ENCODE peak calls at places on chromosome 6, in eight cellular contexts. One of them, this sample, is unnamed.

GRCh38 chr6:15556711-15557110 is 106.1 kb downstream of the DTNBP1 start:
- DNase-seq in GM23338: no peak
- DNase-seq in AG09309: no peak
- DNase-seq in cardiac muscle cell: no peak
- DNase-seq in mammary epithelial cell: no peak
- DNase-seq in stimulated activated naive CD4-positive, alpha-beta T cell: no peak
- DNase-seq in GM23248: no peak
- DNase-seq in activated T-cell treated with anti-CD3 and anti-CD28 coated beads, Interleukin-2, amount 50 U/mL, for 72 hours: no peak
- DNase-seq in this sample: no peak

GRCh38 chr6:169979873-169980440 is 228.5 kb downstream of the ERMARD start:
- DNase-seq in GM23338: no peak
- DNase-seq in AG09309: no peak
- DNase-seq in cardiac muscle cell: no peak
- DNase-seq in mammary epithelial cell: no peak
- DNase-seq in stimulated activated naive CD4-positive, alpha-beta T cell: no peak
- DNase-seq in GM23248: no peak
- DNase-seq in activated T-cell treated with anti-CD3 and anti-CD28 coated beads, Interleukin-2, amount 50 U/mL, for 72 hours: no peak
- DNase-seq in this sample: no peak

GRCh38 chr6:116145786-116146675 is 20.1 kb upstream of the COL10A1 start:
- DNase-seq in GM23338: no peak
- DNase-seq in AG09309: no peak
- DNase-seq in cardiac muscle cell: no peak
- DNase-seq in mammary epithelial cell: no peak
- DNase-seq in stimulated activated naive CD4-positive, alpha-beta T cell: no peak
- DNase-seq in GM23248: no peak
- DNase-seq in activated T-cell treated with anti-CD3 and anti-CD28 coated beads, Interleukin-2, amount 50 U/mL, for 72 hours: no peak
- DNase-seq in this sample: no peak

GRCh38 chr6:1821188-1822183 is 211.8 kb downstream of the FOXC1 start:
- DNase-seq in GM23338: no peak
- DNase-seq in AG09309: peak
- DNase-seq in cardiac muscle cell: no peak
- DNase-seq in mammary epithelial cell: no peak
- DNase-seq in stimulated activated naive CD4-positive, alpha-beta T cell: no peak
- DNase-seq in GM23248: peak
- DNase-seq in activated T-cell treated with anti-CD3 and anti-CD28 coated beads, Interleukin-2, amount 50 U/mL, for 72 hours: no peak
- DNase-seq in this sample: peak

GRCh38 chr6:111523484-111524166 is 40.6 kb upstream of the REV3L start:
- DNase-seq in GM23338: peak
- DNase-seq in AG09309: no peak
- DNase-seq in cardiac muscle cell: no peak
- DNase-seq in mammary epithelial cell: no peak
- DNase-seq in stimulated activated naive CD4-positive, alpha-beta T cell: no peak
- DNase-seq in GM23248: no peak
- DNase-seq in activated T-cell treated with anti-CD3 and anti-CD28 coated beads, Interleukin-2, amount 50 U/mL, for 72 hours: no peak
- DNase-seq in this sample: no peak

GRCh38 chr6:24228681-24229255 is 102.8 kb downstream of the NRSN1 start:
- DNase-seq in GM23338: no peak
- DNase-seq in AG09309: no peak
- DNase-seq in cardiac muscle cell: no peak
- DNase-seq in mammary epithelial cell: peak
- DNase-seq in stimulated activated naive CD4-positive, alpha-beta T cell: no peak
- DNase-seq in GM23248: peak
- DNase-seq in activated T-cell treated with anti-CD3 and anti-CD28 coated beads, Interleukin-2, amount 50 U/mL, for 72 hours: peak
- DNase-seq in this sample: peak

GRCh38 chr6:129490551-129491245 is 219.3 kb downstream of the ARHGAP18 start:
- DNase-seq in GM23338: peak
- DNase-seq in AG09309: peak
- DNase-seq in cardiac muscle cell: no peak
- DNase-seq in mammary epithelial cell: peak
- DNase-seq in stimulated activated naive CD4-positive, alpha-beta T cell: peak
- DNase-seq in GM23248: peak
- DNase-seq in activated T-cell treated with anti-CD3 and anti-CD28 coated beads, Interleukin-2, amount 50 U/mL, for 72 hours: peak
- DNase-seq in this sample: peak

GRCh38 chr6:2641044-2641673 is 109.6 kb downstream of the MYLK4 start:
- DNase-seq in GM23338: no peak
- DNase-seq in AG09309: no peak
- DNase-seq in cardiac muscle cell: no peak
- DNase-seq in mammary epithelial cell: no peak
- DNase-seq in stimulated activated naive CD4-positive, alpha-beta T cell: no peak
- DNase-seq in GM23248: no peak
- DNase-seq in activated T-cell treated with anti-CD3 and anti-CD28 coated beads, Interleukin-2, amount 50 U/mL, for 72 hours: no peak
- DNase-seq in this sample: no peak

GRCh38 chr6:118551063-118551672 is 3.1 kb downstream of the PLN start:
- DNase-seq in GM23338: peak
- DNase-seq in AG09309: peak
- DNase-seq in cardiac muscle cell: peak
- DNase-seq in mammary epithelial cell: peak
- DNase-seq in stimulated activated naive CD4-positive, alpha-beta T cell: peak
- DNase-seq in GM23248: peak
- DNase-seq in activated T-cell treated with anti-CD3 and anti-CD28 coated beads, Interleukin-2, amount 50 U/mL, for 72 hours: peak
- DNase-seq in this sample: peak

GRCh38 chr6:77678048-77678447 is 25.2 kb downstream of the MEI4 start:
- DNase-seq in GM23338: no peak
- DNase-seq in AG09309: no peak
- DNase-seq in cardiac muscle cell: no peak
- DNase-seq in mammary epithelial cell: no peak
- DNase-seq in stimulated activated naive CD4-positive, alpha-beta T cell: no peak
- DNase-seq in GM23248: peak
- DNase-seq in activated T-cell treated with anti-CD3 and anti-CD28 coated beads, Interleukin-2, amount 50 U/mL, for 72 hours: no peak
- DNase-seq in this sample: no peak

GRCh38 chr6:123489589-123489988 is 147.2 kb downstream of the TRDN start:
- DNase-seq in GM23338: no peak
- DNase-seq in AG09309: no peak
- DNase-seq in cardiac muscle cell: no peak
- DNase-seq in mammary epithelial cell: peak
- DNase-seq in stimulated activated naive CD4-positive, alpha-beta T cell: no peak
- DNase-seq in GM23248: no peak
- DNase-seq in activated T-cell treated with anti-CD3 and anti-CD28 coated beads, Interleukin-2, amount 50 U/mL, for 72 hours: no peak
- DNase-seq in this sample: no peak

This sample was measured in GM03348.